ENCODE peak calls at places on chromosome 14, in six cellular contexts. One of them, this sample, is unnamed.

GRCh38 chr14:51996148-51996746 is 6.9 kb downstream of the RTRAF start:
- DNase-seq in lower lobe of right lung: no peak
- DNase-seq in cardiac muscle cell: peak; percentile 78
- DNase-seq in heart left ventricle: no peak
- DNase-seq in naive thymus-derived CD4-positive, alpha-beta T cell: peak; percentile 41
- DNase-seq in DND-41: no peak
- DNase-seq in this sample: no peak

GRCh38 chr14:96160913-96161310 is 43.7 kb upstream of the BDKRB2 start:
- DNase-seq in lower lobe of right lung: no peak
- DNase-seq in cardiac muscle cell: no peak
- DNase-seq in heart left ventricle: no peak
- DNase-seq in naive thymus-derived CD4-positive, alpha-beta T cell: no peak
- DNase-seq in DND-41: no peak
- DNase-seq in this sample: no peak

GRCh38 chr14:35222872-35223471 is 69.2 kb upstream of the PSMA6 start:
- DNase-seq in lower lobe of right lung: no peak
- DNase-seq in cardiac muscle cell: no peak
- DNase-seq in heart left ventricle: no peak
- DNase-seq in naive thymus-derived CD4-positive, alpha-beta T cell: no peak
- DNase-seq in DND-41: no peak
- DNase-seq in this sample: no peak

GRCh38 chr14:65461730-65462129 is 49.2 kb downstream of the FUT8 start:
- DNase-seq in lower lobe of right lung: no peak
- DNase-seq in cardiac muscle cell: peak; percentile 43
- DNase-seq in heart left ventricle: no peak
- DNase-seq in naive thymus-derived CD4-positive, alpha-beta T cell: no peak
- DNase-seq in DND-41: no peak
- DNase-seq in this sample: no peak

GRCh38 chr14:103753809-103754208 is 38.2 kb downstream of the ZFYVE21 start:
- DNase-seq in lower lobe of right lung: no peak
- DNase-seq in cardiac muscle cell: no peak
- DNase-seq in heart left ventricle: no peak
- DNase-seq in naive thymus-derived CD4-positive, alpha-beta T cell: no peak
- DNase-seq in DND-41: no peak
- DNase-seq in this sample: peak; percentile 41

GRCh38 chr14:99036594-99037293 is 235.3 kb downstream of the BCL11B start:
- DNase-seq in lower lobe of right lung: peak; percentile 73
- DNase-seq in cardiac muscle cell: no peak
- DNase-seq in heart left ventricle: no peak
- DNase-seq in naive thymus-derived CD4-positive, alpha-beta T cell: no peak
- DNase-seq in DND-41: no peak
- DNase-seq in this sample: no peak

GRCh38 chr14:88164906-88165534 is 158.0 kb downstream of the KCNK10 start:
- DNase-seq in lower lobe of right lung: no peak
- DNase-seq in cardiac muscle cell: no peak
- DNase-seq in heart left ventricle: no peak
- DNase-seq in naive thymus-derived CD4-positive, alpha-beta T cell: no peak
- DNase-seq in DND-41: peak; percentile 17
- DNase-seq in this sample: no peak

GRCh38 chr14:52868911-52869611 is 77.7 kb upstream of the GNPNAT1 start:
- DNase-seq in lower lobe of right lung: no peak
- DNase-seq in cardiac muscle cell: no peak
- DNase-seq in heart left ventricle: no peak
- DNase-seq in naive thymus-derived CD4-positive, alpha-beta T cell: no peak
- DNase-seq in DND-41: no peak
- DNase-seq in this sample: no peak

GRCh38 chr14:65267856-65268255 is 144.7 kb upstream of the FUT8 start:
- DNase-seq in lower lobe of right lung: no peak
- DNase-seq in cardiac muscle cell: peak; percentile 83
- DNase-seq in heart left ventricle: no peak
- DNase-seq in naive thymus-derived CD4-positive, alpha-beta T cell: no peak
- DNase-seq in DND-41: no peak
- DNase-seq in this sample: no peak

GRCh38 chr14:61699092-61699491 is 3.8 kb downstream of the HIF1A start:
- DNase-seq in lower lobe of right lung: no peak
- DNase-seq in cardiac muscle cell: peak; percentile 68
- DNase-seq in heart left ventricle: no peak
- DNase-seq in naive thymus-derived CD4-positive, alpha-beta T cell: no peak
- DNase-seq in DND-41: no peak
- DNase-seq in this sample: no peak

GRCh38 chr14:51846631-51847488 is 13.6 kb upstream of the GNG2 start:
- DNase-seq in lower lobe of right lung: peak; percentile 57
- DNase-seq in cardiac muscle cell: peak; percentile 86
- DNase-seq in heart left ventricle: peak; percentile 38
- DNase-seq in naive thymus-derived CD4-positive, alpha-beta T cell: peak; percentile 97
- DNase-seq in DND-41: peak; percentile 92
- DNase-seq in this sample: peak; percentile 85

GRCh38 chr14:103514596-103515421 is 7.8 kb downstream of the CKB start:
- DNase-seq in lower lobe of right lung: peak; percentile 37
- DNase-seq in cardiac muscle cell: no peak
- DNase-seq in heart left ventricle: no peak
- DNase-seq in naive thymus-derived CD4-positive, alpha-beta T cell: no peak
- DNase-seq in DND-41: no peak
- DNase-seq in this sample: no peak

GRCh38 chr14:105877645-105878044 is 351.3 kb downstream of the TMEM121 start:
- DNase-seq in lower lobe of right lung: peak; percentile 20
- DNase-seq in cardiac muscle cell: no peak
- DNase-seq in heart left ventricle: no peak
- DNase-seq in naive thymus-derived CD4-positive, alpha-beta T cell: no peak
- DNase-seq in DND-41: no peak
- DNase-seq in this sample: no peak

GRCh38 chr14:31527087-31527486 is 34.1 kb upstream of the NUBPL start:
- DNase-seq in lower lobe of right lung: no peak
- DNase-seq in cardiac muscle cell: no peak
- DNase-seq in heart left ventricle: no peak
- DNase-seq in naive thymus-derived CD4-positive, alpha-beta T cell: no peak
- DNase-seq in DND-41: no peak
- DNase-seq in this sample: no peak

GRCh38 chr14:54219281-54220121 is 177.3 kb upstream of the CDKN3 start:
- DNase-seq in lower lobe of right lung: no peak
- DNase-seq in cardiac muscle cell: no peak
- DNase-seq in heart left ventricle: no peak
- DNase-seq in naive thymus-derived CD4-positive, alpha-beta T cell: no peak
- DNase-seq in DND-41: no peak
- DNase-seq in this sample: no peak

GRCh38 chr14:67673451-67673850 is 981 bp downstream of the VTI1B start:
- DNase-seq in lower lobe of right lung: no peak
- DNase-seq in cardiac muscle cell: no peak
- DNase-seq in heart left ventricle: no peak
- DNase-seq in naive thymus-derived CD4-positive, alpha-beta T cell: no peak
- DNase-seq in DND-41: no peak
- DNase-seq in this sample: no peak

GRCh38 chr14:85867450-85867849 is 337.5 kb downstream of the FLRT2 start:
- DNase-seq in lower lobe of right lung: no peak
- DNase-seq in cardiac muscle cell: no peak
- DNase-seq in heart left ventricle: no peak
- DNase-seq in naive thymus-derived CD4-positive, alpha-beta T cell: no peak
- DNase-seq in DND-41: no peak
- DNase-seq in this sample: no peak

GRCh38 chr14:57179273-57179672 is 89.4 kb downstream of the EXOC5 start:
- DNase-seq in lower lobe of right lung: no peak
- DNase-seq in cardiac muscle cell: no peak
- DNase-seq in heart left ventricle: no peak
- DNase-seq in naive thymus-derived CD4-positive, alpha-beta T cell: no peak
- DNase-seq in DND-41: no peak
- DNase-seq in this sample: no peak

GRCh38 chr14:53526190-53526589 is 373.1 kb upstream of the DDHD1 start:
- DNase-seq in lower lobe of right lung: no peak
- DNase-seq in cardiac muscle cell: no peak
- DNase-seq in heart left ventricle: no peak
- DNase-seq in naive thymus-derived CD4-positive, alpha-beta T cell: no peak
- DNase-seq in DND-41: no peak
- DNase-seq in this sample: no peak

GRCh38 chr14:22026527-22026926 is 352.9 kb upstream of the OR4E1 start:
- DNase-seq in lower lobe of right lung: no peak
- DNase-seq in cardiac muscle cell: no peak
- DNase-seq in heart left ventricle: no peak
- DNase-seq in naive thymus-derived CD4-positive, alpha-beta T cell: no peak
- DNase-seq in DND-41: no peak
- DNase-seq in this sample: no peak
- H3K4me3 ChIP-seq in lower lobe of right lung: no peak overlapping the region
- H3K4me3 ChIP-seq in cardiac muscle cell: no peak overlapping the region
- H3K4me3 ChIP-seq in heart left ventricle: no peak overlapping the region
- H3K4me3 ChIP-seq in naive thymus-derived CD4-positive, alpha-beta T cell: no peak overlapping the region
- H3K4me3 ChIP-seq in DND-41: no peak overlapping the region
- H3K4me3 ChIP-seq in this sample: no peak overlapping the region

GRCh38 chr14:90625445-90625844 is 190.8 kb downstream of the TTC7B start:
- DNase-seq in lower lobe of right lung: no peak
- DNase-seq in cardiac muscle cell: no peak
- DNase-seq in heart left ventricle: no peak
- DNase-seq in naive thymus-derived CD4-positive, alpha-beta T cell: no peak
- DNase-seq in DND-41: no peak
- DNase-seq in this sample: no peak
- H3K4me1 ChIP-seq in lower lobe of right lung: peaks cover 43% of the 10 kb centered on the region
- H3K4me1 ChIP-seq in cardiac muscle cell: peaks cover 19% of the 10 kb centered on the region
- H3K4me1 ChIP-seq in heart left ventricle: peaks cover 46% of the 10 kb centered on the region
- H3K4me1 ChIP-seq in naive thymus-derived CD4-positive, alpha-beta T cell: no peaks in the 10 kb centered on the region
- H3K4me1 ChIP-seq in DND-41: no peaks in the 10 kb centered on the region
- H3K4me1 ChIP-seq in this sample: no peaks in the 10 kb centered on the region

DNA sequence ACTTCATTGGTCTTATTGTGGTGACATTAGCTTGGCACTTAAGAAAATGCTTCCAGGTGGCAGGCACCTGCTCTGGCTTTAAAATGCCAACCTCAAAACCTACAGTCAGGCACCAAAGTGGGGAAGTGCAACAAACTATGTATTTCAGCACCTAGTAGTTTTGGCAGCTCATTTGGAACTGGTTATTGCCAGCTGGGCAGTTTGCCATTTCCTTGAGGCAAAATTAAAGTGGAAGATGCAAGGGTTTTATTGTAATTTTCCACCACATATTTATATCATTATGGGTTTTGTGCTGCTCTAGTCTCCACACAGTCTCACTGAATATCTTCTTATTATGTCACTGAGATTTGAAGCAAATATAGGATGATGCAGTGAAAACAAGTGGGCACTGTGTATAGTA is 117.0 kb downstream of the PRKD1 start:
- DNase-seq in lower lobe of right lung: no peak
- DNase-seq in cardiac muscle cell: peak; percentile 47
- DNase-seq in heart left ventricle: no peak
- DNase-seq in naive thymus-derived CD4-positive, alpha-beta T cell: no peak
- DNase-seq in DND-41: no peak
- DNase-seq in this sample: peak; percentile 54
- H3K4me3 ChIP-seq in lower lobe of right lung: no peak overlapping the region
- H3K4me3 ChIP-seq in cardiac muscle cell: no peak overlapping the region
- H3K4me3 ChIP-seq in heart left ventricle: no peak overlapping the region
- H3K4me3 ChIP-seq in naive thymus-derived CD4-positive, alpha-beta T cell: no peak overlapping the region
- H3K4me3 ChIP-seq in DND-41: no peak overlapping the region
- H3K4me3 ChIP-seq in this sample: no peak overlapping the region

GRCh38 chr14:71534506-71534905 is 397.7 kb upstream of the RGS6 start:
- DNase-seq in lower lobe of right lung: no peak
- DNase-seq in cardiac muscle cell: no peak
- DNase-seq in heart left ventricle: no peak
- DNase-seq in naive thymus-derived CD4-positive, alpha-beta T cell: no peak
- DNase-seq in DND-41: no peak
- DNase-seq in this sample: peak; percentile 87
- H3K4me1 ChIP-seq in lower lobe of right lung: peaks cover 19% of the 10 kb centered on the region
- H3K4me1 ChIP-seq in cardiac muscle cell: peaks cover 46% of the 10 kb centered on the region
- H3K4me1 ChIP-seq in heart left ventricle: peaks cover 21% of the 10 kb centered on the region
- H3K4me1 ChIP-seq in naive thymus-derived CD4-positive, alpha-beta T cell: no peaks in the 10 kb centered on the region
- H3K4me1 ChIP-seq in DND-41: peaks cover 2% of the 10 kb centered on the region
- H3K4me1 ChIP-seq in this sample: peaks cover 30% of the 10 kb centered on the region

DNA sequence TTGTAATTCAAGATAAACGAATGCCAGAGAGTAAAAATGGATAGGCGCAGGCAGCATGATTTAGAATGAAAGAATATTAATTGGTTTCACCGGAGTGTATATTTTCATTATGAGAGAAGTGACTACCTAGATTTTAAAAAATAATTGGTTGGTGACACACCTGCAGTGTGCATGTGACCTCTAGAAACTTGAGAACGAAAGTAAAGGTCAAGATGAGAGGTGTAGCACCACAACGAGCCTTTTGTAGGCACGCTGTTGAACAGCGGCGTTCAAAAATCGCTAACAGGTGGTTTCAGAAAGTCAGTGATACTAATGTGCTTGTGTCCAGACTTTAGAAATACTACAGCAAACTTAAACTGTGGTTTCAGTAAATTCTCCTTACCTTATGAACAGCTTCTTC is 123.8 kb downstream of the NPAS3 start:
- DNase-seq in lower lobe of right lung: no peak
- DNase-seq in cardiac muscle cell: no peak
- DNase-seq in heart left ventricle: no peak
- DNase-seq in naive thymus-derived CD4-positive, alpha-beta T cell: no peak
- DNase-seq in DND-41: no peak
- DNase-seq in this sample: no peak
- H3K4me3 ChIP-seq in lower lobe of right lung: no peak overlapping the region
- H3K4me3 ChIP-seq in cardiac muscle cell: no peak overlapping the region
- H3K4me3 ChIP-seq in heart left ventricle: no peak overlapping the region
- H3K4me3 ChIP-seq in naive thymus-derived CD4-positive, alpha-beta T cell: no peak overlapping the region
- H3K4me3 ChIP-seq in DND-41: no peak overlapping the region
- H3K4me3 ChIP-seq in this sample: no peak overlapping the region

DNA sequence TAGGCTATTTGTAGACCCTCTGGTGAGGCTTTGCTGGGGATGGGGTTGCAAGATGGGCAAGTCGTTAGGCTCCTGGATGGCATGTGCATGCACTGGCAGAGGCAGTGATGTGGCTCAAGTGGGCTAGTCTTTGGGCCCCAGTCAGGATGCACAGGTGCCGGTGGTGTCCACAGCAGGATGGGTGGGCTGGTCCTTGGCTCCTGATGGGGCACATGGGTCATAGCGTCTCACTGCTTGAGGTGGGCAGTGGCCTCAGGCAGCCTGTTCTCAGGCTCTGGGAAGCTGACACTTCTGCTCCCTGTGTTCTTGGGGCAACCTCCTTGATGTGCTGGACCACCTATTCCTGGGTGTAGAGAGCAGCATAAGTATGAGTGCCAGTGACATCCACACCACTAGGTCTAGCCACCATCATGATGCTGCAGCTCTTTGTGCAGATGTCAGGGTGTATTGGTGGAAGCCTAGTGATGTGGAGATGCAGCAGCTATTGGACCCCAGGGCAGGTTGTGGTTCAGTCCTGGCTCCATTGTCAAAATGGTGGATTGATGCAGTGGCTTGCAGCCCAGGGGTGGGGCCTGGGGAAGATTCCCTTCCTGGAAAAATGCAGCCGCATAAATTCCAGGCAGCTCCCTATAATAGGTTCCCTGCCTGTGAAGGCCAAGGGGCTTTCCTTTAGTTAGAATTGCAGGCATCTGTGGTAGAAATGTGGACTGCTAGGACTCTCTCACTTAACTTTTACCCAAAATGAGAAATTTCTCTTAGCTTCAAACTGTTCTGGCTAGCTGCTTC is 742.5 kb upstream of the MDGA2 start:
- DNase-seq in lower lobe of right lung: no peak
- DNase-seq in cardiac muscle cell: no peak
- DNase-seq in heart left ventricle: no peak
- DNase-seq in naive thymus-derived CD4-positive, alpha-beta T cell: no peak
- DNase-seq in DND-41: no peak
- DNase-seq in this sample: no peak
- H3K4me1 ChIP-seq in lower lobe of right lung: no peaks in the 10 kb centered on the region
- H3K4me1 ChIP-seq in cardiac muscle cell: no peaks in the 10 kb centered on the region
- H3K4me1 ChIP-seq in heart left ventricle: no peaks in the 10 kb centered on the region
- H3K4me1 ChIP-seq in naive thymus-derived CD4-positive, alpha-beta T cell: no peaks in the 10 kb centered on the region
- H3K4me1 ChIP-seq in DND-41: no peaks in the 10 kb centered on the region
- H3K4me1 ChIP-seq in this sample: no peaks in the 10 kb centered on the region

DNA sequence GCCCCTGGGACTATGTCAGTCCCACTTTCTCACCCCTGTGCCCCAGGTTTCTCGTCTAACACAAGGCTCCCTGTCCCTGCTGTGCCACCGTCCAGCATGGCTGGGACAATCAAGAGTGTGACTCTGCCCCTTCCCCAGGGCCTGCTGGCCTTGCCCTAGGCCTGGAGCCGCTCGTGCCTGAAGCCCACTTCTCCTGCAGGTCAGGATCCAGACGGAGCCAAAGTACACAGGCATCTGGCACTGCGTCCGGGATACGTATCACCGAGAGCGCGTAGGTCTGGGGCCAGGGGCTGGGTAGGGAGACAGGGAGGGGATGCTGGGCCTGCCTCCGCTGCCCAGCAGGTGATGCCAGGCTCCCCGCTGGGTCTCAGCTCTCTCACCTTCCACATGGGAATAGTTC is 2.8 kb downstream of the SLC25A47 start:
- DNase-seq in lower lobe of right lung: no peak
- DNase-seq in cardiac muscle cell: no peak
- DNase-seq in heart left ventricle: no peak
- DNase-seq in naive thymus-derived CD4-positive, alpha-beta T cell: no peak
- DNase-seq in DND-41: no peak
- DNase-seq in this sample: no peak
- H3K4me3 ChIP-seq in lower lobe of right lung: no peak overlapping the region
- H3K4me3 ChIP-seq in cardiac muscle cell: no peak overlapping the region
- H3K4me3 ChIP-seq in heart left ventricle: no peak overlapping the region
- H3K4me3 ChIP-seq in naive thymus-derived CD4-positive, alpha-beta T cell: no peak overlapping the region
- H3K4me3 ChIP-seq in DND-41: no peak overlapping the region
- H3K4me3 ChIP-seq in this sample: no peak overlapping the region

This sample was measured in HAP-1.